ENCODE peak calls at places on chromosomes 13 and 19, in eight cellular contexts. W is activated T-cell treated with anti-CD3 and anti-CD28 coated beads, Interleukin-2, amount 50 U/mL, for 4 hours; U is pons; R is Calu3; B is AG09319; P is T-helper 2 cell treated with Interferon-gamma antibody and Interleukin-4, amounts not matched to agents 5 μg/mL and 100 μg/mL, for 36 hours; T is NCI-H446; N is NCI-H2081. O is an unnamed sample.

GRCh38 chr13:98576963-98577822 is at the start of gene STK24:
- DNase-seq in R (peak), P (peak), U (peak), B (peak), T (peak), N (peak), W (peak), O (peak)

GRCh38 chr13:44904982-44905381 is 84.3 kb downstream of the NUFIP1 start:
- DNase-seq in B (peak), W (no peak), R (no peak), N (peak), T (peak), P (no peak), U (peak), O (peak)

GRCh38 chr19:47485210-47485609 is 1.2 kb upstream of the KPTN start:
- DNase-seq in T (no peak), B (no peak), U (no peak), W (no peak), N (no peak), R (no peak), P (no peak), O (no peak)

GRCh38 chr19:5997371-5997770 is 19.4 kb upstream of the RANBP3 start:
- DNase-seq in W (no peak), T (no peak), B (no peak), R (no peak), P (no peak), U (no peak), N (no peak), O (no peak)

GRCh38 chr13:107927557-107927956 is 287.8 kb downstream of the LIG4 start:
- DNase-seq in N (no peak), B (no peak), W (no peak), R (no peak), P (no peak), T (no peak), U (no peak), O (no peak)

GRCh38 chr13:61988810-61989209 is 573.2 kb upstream of the PCDH20 start:
- DNase-seq in R (no peak), U (no peak), N (no peak), T (no peak), P (no peak), B (no peak), W (no peak), O (no peak)

GRCh38 chr13:97188207-97188606 is 33.9 kb upstream of the MBNL2 start:
- DNase-seq in B (no peak), P (no peak), U (no peak), N (no peak), R (no peak), T (no peak), W (no peak), O (no peak)

GRCh38 chr19:16871870-16872269 is 16.9 kb upstream of the F2RL3 start:
- DNase-seq in B (no peak), W (no peak), N (no peak), R (no peak), U (no peak), T (no peak), P (no peak), O (no peak)

GRCh38 chr13:44667950-44668349 is 91.8 kb upstream of the TSC22D1 start:
- DNase-seq in B (peak), W (no peak), R (no peak), U (no peak), P (no peak), T (no peak), N (no peak), O (peak)

GRCh38 chr13:53254495-53254894 is 225.9 kb downstream of the OLFM4 start:
- DNase-seq in U (no peak), B (no peak), N (no peak), W (no peak), T (no peak), P (no peak), R (no peak), O (no peak)

GRCh38 chr13:70604448-70604847 is 496.2 kb upstream of the KLHL1 start:
- DNase-seq in U (no peak), B (no peak), N (no peak), P (no peak), R (no peak), T (no peak), W (no peak), O (no peak)

GRCh38 chr13:95956589-95957148 is 96.5 kb downstream of the UGGT2 start:
- DNase-seq in B (no peak), T (no peak), N (no peak), R (no peak), U (no peak), W (no peak), P (no peak), O (no peak)

GRCh38 chr19:41327076-41327475 is 17.1 kb downstream of the CCDC97 start:
- DNase-seq in T (no peak), R (no peak), B (no peak), N (no peak), U (no peak), P (no peak), W (no peak), O (no peak)

GRCh38 chr13:73952683-73953082 is 181.5 kb downstream of the KLF12 start:
- DNase-seq in W (no peak), U (no peak), T (no peak), B (no peak), P (no peak), R (no peak), N (no peak), O (no peak)

GRCh38 chr13:94811753-94812152 is 99.4 kb upstream of the SOX21 start:
- DNase-seq in B (no peak), P (no peak), R (no peak), U (no peak), T (no peak), N (no peak), W (no peak), O (no peak)

O was measured in AG09309.